ENCODE peak calls at places on chromosomes 11 and 22, in seven cellular contexts. H is head of caudate nucleus; Z is astrocyte of the spinal cord; Y is SHP77; T is central memory CD4-positive, alpha-beta T cell; I is heart left ventricle; L is lower leg skin. N is an unnamed sample.

GRCh38 chr11:57647960-57648776 is 1.5 kb downstream of the YPEL4 start:
- DNase-seq in T (no peak), L (no peak), Z (no peak), I (no peak), H (no peak), Y (no peak), N (no peak)

GRCh38 chr22:33895444-33895843 is 24.8 kb downstream of the LARGE1 start:
- DNase-seq in I (no peak), L (no peak), H (no peak), Z (no peak), Y (no peak), T (no peak), N (no peak)

GRCh38 chr11:66987158-66987620 is 12.1 kb downstream of the C11orf86 start:
- DNase-seq in Z (no peak), L (no peak), I (peak), H (no peak), T (no peak), Y (no peak), N (no peak)

GRCh38 chr11:78773077-78773476 is 198.4 kb upstream of the NARS2 start:
- DNase-seq in Z (no peak), L (no peak), I (no peak), T (no peak), Y (no peak), H (no peak), N (no peak)

GRCh38 chr11:33773399-33774355 is 643 bp downstream of the FBXO3 start:
- DNase-seq in H (no peak), L (no peak), T (peak), Z (no peak), Y (no peak), I (no peak), N (peak)

GRCh38 chr11:26985941-26986340 is 8.0 kb upstream of the FIBIN start:
- DNase-seq in I (no peak), Y (no peak), Z (no peak), H (no peak), T (no peak), L (peak), N (no peak)

GRCh38 chr11:49851511-49851910 is 100.7 kb upstream of the OR4C13 start:
- DNase-seq in I (no peak), L (no peak), Y (no peak), T (no peak), H (no peak), Z (no peak), N (no peak)

GRCh38 chr11:35415488-35415887 is 3.9 kb downstream of the SLC1A2 start:
- DNase-seq in H (no peak), L (no peak), Z (no peak), Y (no peak), I (no peak), T (no peak), N (no peak)

GRCh38 chr11:76265771-76266241 is 59.5 kb upstream of the WNT11 start:
- DNase-seq in L (peak), I (no peak), H (no peak), Y (no peak), T (no peak), Z (no peak), N (no peak)

GRCh38 chr22:48796295-48797015 is 1031.2 kb downstream of the BRD1 start:
- DNase-seq in Z (no peak), T (no peak), L (no peak), H (no peak), Y (no peak), I (no peak), N (no peak)

GRCh38 chr11:1438261-1438966 is 48.2 kb downstream of the MOB2 start:
- DNase-seq in Y (no peak), T (no peak), I (no peak), L (no peak), Z (no peak), H (no peak), N (no peak)

GRCh38 chr11:119721129-119722120 is 7.6 kb downstream of the NECTIN1 start:
- DNase-seq in I (peak), Y (peak), L (no peak), Z (no peak), H (no peak), T (no peak), N (no peak)

GRCh38 chr11:114605370-114605769 is 9.8 kb upstream of the NXPE4 start:
- DNase-seq in L (no peak), T (no peak), Z (no peak), I (no peak), H (no peak), Y (no peak), N (no peak)

GRCh38 chr11:4884341-4884740 is 2.6 kb downstream of the OR51T1 start:
- DNase-seq in H (no peak), Y (no peak), T (no peak), L (no peak), Z (peak), I (no peak), N (no peak)

GRCh38 chr11:11814614-11815452 is 26.9 kb upstream of the USP47 start:
- DNase-seq in Y (peak), T (no peak), L (no peak), I (no peak), H (no peak), Z (no peak), N (no peak)

GRCh38 chr22:36245805-36246356 is 6.6 kb upstream of the APOL2 start:
- DNase-seq in H (no peak), I (no peak), L (no peak), Z (no peak), Y (no peak), T (no peak), N (no peak)

GRCh38 chr11:73397468-73398131 is 21.4 kb downstream of the RELT start:
- DNase-seq in L (no peak), Y (no peak), T (no peak), I (no peak), H (no peak), Z (no peak), N (no peak)

GRCh38 chr11:11211186-11211585 is 141.9 kb downstream of the CSNK2A3 start:
- DNase-seq in H (no peak), Y (no peak), Z (no peak), I (peak), L (no peak), T (no peak), N (no peak)

GRCh38 chr11:1459219-1459575 is 27.4 kb downstream of the MOB2 start:
- DNase-seq in Z (no peak), L (no peak), Y (no peak), T (no peak), I (no peak), H (no peak), N (no peak)

GRCh38 chr11:120839201-120839600 is 184.7 kb upstream of the TBCEL start:
- DNase-seq in I (no peak), H (no peak), Z (no peak), L (no peak), Y (no peak), T (no peak), N (no peak)

GRCh38 chr11:2748814-2749554 is 49.2 kb upstream of the KCNQ1OT1 start:
- DNase-seq in H (no peak), Y (no peak), I (peak), T (no peak), L (no peak), Z (no peak), N (no peak)

GRCh38 chr22:38772624-38772873 is 16.8 kb upstream of the SUN2 start:
- DNase-seq in H (no peak), I (no peak), L (no peak), Y (no peak), Z (no peak), T (no peak), N (no peak)

GRCh38 chr11:1205121-1205986 is 17.5 kb upstream of the MUC5B start:
- DNase-seq in Y (no peak), L (no peak), I (peak), H (no peak), T (no peak), Z (no peak), N (no peak)

GRCh38 chr11:8091671-8092070 is 10.7 kb downstream of the TUB start:
- DNase-seq in L (no peak), T (no peak), Y (no peak), I (no peak), Z (no peak), H (no peak), N (no peak)

GRCh38 chr22:31272522-31273446 is 19.5 kb downstream of the PIK3IP1 start:
- DNase-seq in H (no peak), I (no peak), Z (peak), T (peak), Y (peak), L (no peak), N (peak)

N was measured in KG1.